ENCODE peak calls at places on chromosome 4, in seven cellular contexts. F, X, W, R, T, P and B are unnamed samples. For H3K4me1, the result is how much of the 10 kb centered on the place peaks cover.

GRCh38 chr4:53900275-53900649 is 164.1 kb downstream of the CHIC2 start:
- ATAC-seq in W (no peak), P (no peak), F (peak), T (no peak), R (no peak), X (no peak), B (no peak)

GRCh38 chr4:123088521-123088920 is 166.1 kb upstream of the NUDT6 start:
- ATAC-seq in W (no peak), T (no peak), X (no peak), F (no peak), P (no peak), R (no peak), B (no peak)

GRCh38 chr4:82599336-82599735 is 37.5 kb upstream of the TMEM150C start:
- ATAC-seq in F (no peak), T (no peak), W (peak), X (peak), P (peak), R (peak), B (no peak)

GRCh38 chr4:146567396-146567795 is 45.7 kb upstream of the SLC10A7 start:
- ATAC-seq in W (no peak), F (no peak), R (no peak), X (no peak), T (no peak), P (no peak), B (no peak)

GRCh38 chr4:80911458-80911857 is 119.0 kb upstream of the BMP3 start:
- ATAC-seq in P (no peak), F (no peak), X (no peak), W (no peak), T (no peak), R (no peak), B (no peak)

GRCh38 chr4:97395980-97396562 is 747.2 kb downstream of the STPG2 start:
- ATAC-seq in F (no peak), W (no peak), R (peak), P (no peak), T (no peak), X (no peak), B (no peak)

GRCh38 chr4:94126669-94127068 is 81.0 kb upstream of the SMARCAD1 start:
- ATAC-seq in X (peak), F (no peak), W (peak), P (peak), R (peak), T (no peak), B (no peak)

GRCh38 chr4:155207534-155208257 is 740 bp upstream of the NPY2R start:
- ATAC-seq in X (peak), P (no peak), W (peak), F (peak), R (no peak), T (peak), B (no peak)

GRCh38 chr4:140057693-140058092 is 96.3 kb downstream of the MAML3 start:
- ATAC-seq in P (no peak), X (no peak), R (no peak), F (no peak), W (no peak), T (no peak), B (no peak)

GRCh38 chr4:140061883-140062282 is 92.1 kb downstream of the MAML3 start:
- ATAC-seq in P (no peak), W (no peak), T (no peak), R (no peak), X (no peak), F (no peak), B (no peak)

GRCh38 chr4:140065393-140065792 is 88.6 kb downstream of the MAML3 start:
- ATAC-seq in P (no peak), X (no peak), F (no peak), T (no peak), W (no peak), R (no peak), B (no peak)

GRCh38 chr4:140059159-140059558 is 94.8 kb downstream of the MAML3 start:
- ATAC-seq in F (no peak), X (no peak), W (no peak), T (peak), R (no peak), P (no peak), B (no peak)

DNA sequence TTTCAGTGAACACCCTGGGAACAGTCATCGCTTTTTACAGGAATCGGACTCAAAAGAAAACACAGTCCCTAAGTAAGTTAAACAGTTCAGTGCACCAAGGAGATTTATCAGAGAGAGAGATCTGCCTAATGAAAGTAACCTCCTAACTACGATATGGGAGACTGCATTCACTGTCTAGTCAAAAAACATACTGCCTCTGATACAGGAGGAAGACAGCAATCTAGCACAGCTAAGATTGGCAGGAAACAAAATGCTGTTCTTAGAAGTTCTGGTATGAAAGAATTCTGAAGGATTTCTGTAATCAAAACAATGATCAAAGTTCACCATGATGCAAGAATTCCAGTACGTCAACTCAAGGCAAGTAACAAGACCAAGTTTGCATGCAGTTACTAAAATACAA is 92.8 kb downstream of the MAML3 start:
- ATAC-seq in P (no peak), W (no peak), R (no peak), X (no peak), T (no peak), F (no peak), B (no peak)
- H3K4me1 ChIP-seq in P (under half), W (under half), R (under half), X (under half), T (under half), F (under half), B (under half)

DNA sequence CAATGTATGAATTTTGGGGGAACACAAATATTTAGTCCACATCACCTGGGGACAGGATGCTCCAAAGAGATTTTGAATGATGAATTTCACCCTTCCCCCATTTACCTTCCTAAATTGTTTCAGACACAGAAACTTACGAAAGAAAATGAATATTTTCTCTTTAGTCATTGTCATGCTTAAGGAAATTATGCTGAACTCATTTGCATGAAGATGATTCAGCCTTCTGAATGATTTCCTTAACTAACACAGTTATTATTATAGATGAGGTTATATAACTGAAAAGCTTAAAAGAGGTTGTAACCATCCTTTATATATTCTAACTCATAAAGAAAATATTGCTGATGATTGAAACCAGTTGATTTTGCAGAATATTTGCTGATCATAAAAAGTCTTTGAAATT is 61.1 kb downstream of the KCNIP4 start:
- ATAC-seq in X (no peak), T (no peak), F (no peak), W (no peak), R (no peak), P (no peak), B (no peak)
- TF ChIP-seq POLR2AphosphoS5 in X (no peak), T (no peak), F (no peak), W (no peak), R (no peak), P (no peak), B (no peak)

GRCh38 chr4:41396214-41396613 is 139.5 kb downstream of the UCHL1 start:
- ATAC-seq in P (no peak), W (no peak), X (no peak), R (no peak), T (no peak), F (no peak), B (no peak)

GRCh38 chr4:41394362-41394960 is 137.7 kb downstream of the UCHL1 start:
- ATAC-seq in F (no peak), P (no peak), R (no peak), W (no peak), X (no peak), T (no peak), B (no peak)

GRCh38 chr4:41396869-41397268 is 140.1 kb downstream of the UCHL1 start:
- ATAC-seq in W (no peak), R (no peak), P (no peak), F (no peak), X (no peak), T (no peak), B (no peak)

GRCh38 chr4:41400296-41400695 is 137.7 kb upstream of the LIMCH1 start:
- ATAC-seq in R (no peak), F (no peak), X (no peak), P (no peak), T (no peak), W (no peak), B (no peak)

DNA sequence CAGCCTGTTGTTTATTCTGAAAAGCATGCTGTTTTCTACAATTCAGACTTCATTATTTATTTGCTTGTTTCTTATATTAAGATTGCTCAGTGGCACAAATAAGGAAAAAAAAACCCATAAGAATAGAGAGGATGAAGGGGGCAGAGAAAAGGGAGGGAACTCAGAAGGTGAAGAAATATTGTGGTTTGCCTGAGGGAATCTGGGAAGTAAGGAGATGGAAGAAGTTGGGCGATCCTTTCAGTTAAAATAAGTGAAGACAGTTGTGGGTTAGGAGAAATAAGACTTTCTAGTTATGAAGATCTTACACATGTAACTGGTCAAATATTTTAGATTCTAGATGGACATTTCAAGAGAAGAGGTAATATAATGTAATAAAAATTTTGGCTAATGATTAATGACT is 138.8 kb upstream of the LIMCH1 start:
- ATAC-seq in F (no peak), R (no peak), T (no peak), X (no peak), P (no peak), W (no peak), B (no peak)
- H3K4me1 ChIP-seq in F (under half), R (under half), T (under half), X (under half), P (under half), W (under half), B (under half)

DNA sequence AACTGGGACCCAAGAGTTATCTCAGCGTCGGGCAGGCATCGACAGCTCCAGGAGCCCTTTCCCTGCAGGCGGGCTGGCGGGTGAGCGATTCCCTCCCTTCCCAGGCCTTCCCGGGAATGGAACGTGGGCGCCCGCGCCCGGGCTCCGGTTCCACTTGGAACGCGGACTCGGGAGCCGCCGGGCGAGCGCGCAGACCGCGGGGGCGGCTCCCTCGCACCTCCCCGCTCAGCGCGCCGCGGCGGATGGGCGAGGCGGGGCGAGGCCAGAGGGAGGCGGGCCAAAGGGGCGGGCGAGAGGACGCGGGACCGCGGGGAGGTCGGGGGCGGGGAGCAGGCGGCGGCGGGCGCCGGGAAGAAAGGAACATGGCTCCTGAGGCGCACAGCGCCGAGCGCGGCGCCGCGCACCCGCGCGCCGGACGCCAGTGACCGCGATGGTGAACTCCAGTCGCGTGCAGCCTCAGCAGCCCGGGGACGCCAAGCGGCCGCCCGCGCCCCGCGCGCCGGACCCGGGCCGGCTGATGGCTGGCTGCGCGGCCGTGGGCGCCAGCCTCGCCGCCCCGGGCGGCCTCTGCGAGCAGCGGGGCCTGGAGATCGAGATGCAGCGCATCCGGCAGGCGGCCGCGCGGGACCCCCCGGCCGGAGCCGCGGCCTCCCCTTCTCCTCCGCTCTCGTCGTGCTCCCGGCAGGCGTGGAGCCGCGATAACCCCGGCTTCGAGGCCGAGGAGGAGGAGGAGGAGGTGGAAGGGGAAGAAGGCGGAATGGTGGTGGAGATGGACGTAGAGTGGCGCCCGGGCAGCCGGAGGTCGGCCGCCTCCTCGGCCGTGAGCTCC is at the start of gene PKD2:
- ATAC-seq in T (peak), X (peak), P (peak), R (peak), F (peak), W (peak), B (peak)
- TF ChIP-seq POLR2AphosphoS5 in T (no peak), X (peak), P (no peak), R (peak), F (peak), W (peak), B (peak)

GRCh38 chr4:76211769-76212168 is 1.9 kb downstream of the SCARB2 start:
- ATAC-seq in F (no peak), T (no peak), X (no peak), P (no peak), W (no peak), R (no peak), B (no peak)

GRCh38 chr4:76212301-76212700 is 1.3 kb downstream of the SCARB2 start:
- ATAC-seq in R (no peak), W (no peak), P (no peak), T (no peak), X (no peak), F (no peak), B (no peak)

GRCh38 chr4:76208005-76208765 is 5.4 kb downstream of the SCARB2 start:
- ATAC-seq in F (peak), R (no peak), T (peak), P (peak), W (peak), X (peak), B (peak)

GRCh38 chr4:76209876-76210275 is 3.7 kb downstream of the SCARB2 start:
- ATAC-seq in P (no peak), X (no peak), F (no peak), T (no peak), R (no peak), W (no peak), B (no peak)

DNA sequence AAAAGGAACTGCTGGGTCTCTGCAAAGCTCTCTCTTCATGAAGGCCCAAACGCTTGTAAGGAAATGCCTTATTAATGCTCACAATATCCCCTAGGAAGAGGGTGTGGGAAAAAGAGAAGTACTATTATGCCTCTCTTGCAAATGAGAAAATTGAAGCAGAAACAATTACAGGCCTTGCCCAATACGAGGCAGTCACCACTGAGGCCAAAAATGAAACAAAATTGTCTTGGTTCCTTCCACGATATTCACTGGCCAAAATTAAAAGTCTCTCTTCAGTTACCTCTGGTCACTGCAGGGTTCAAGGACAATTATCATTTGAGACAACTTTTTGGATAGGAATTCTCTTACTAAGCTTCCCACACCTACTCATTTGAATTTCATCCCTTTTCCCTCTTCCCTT is 3.1 kb downstream of the SCARB2 start:
- ATAC-seq in T (no peak), W (no peak), F (no peak), X (no peak), P (no peak), R (no peak), B (no peak)
- H3K4me1 ChIP-seq in T (under half), W (under half), F (half or more), X (half or more), P (under half), R (under half), B (half or more)